ENCODE peak calls at places on chromosomes 1 and 21, in four cellular contexts. One of them, this sample, is unnamed.
A peak's percentile ranks its signal among the peaks of the same experiment; 100 is the strongest.

GRCh38 chr1:239311331-239311730 is 75.0 kb upstream of the CHRM3 start:
- DNase-seq in GM06990: no peak
- DNase-seq in right lobe of liver: no peak
- DNase-seq in pancreas: peak; percentile 26
- DNase-seq in this sample: no peak

GRCh38 chr1:13461977-13462376 is 51.7 kb downstream of the PRAMEF20 start:
- DNase-seq in GM06990: no peak
- DNase-seq in right lobe of liver: no peak
- DNase-seq in pancreas: no peak
- DNase-seq in this sample: no peak

GRCh38 chr21:46210378-46211136 is 18.0 kb downstream of the LSS start:
- DNase-seq in GM06990: no peak
- DNase-seq in right lobe of liver: no peak
- DNase-seq in pancreas: no peak
- DNase-seq in this sample: no peak

GRCh38 chr1:29304025-29304684 is 67.8 kb downstream of the PTPRU start:
- DNase-seq in GM06990: no peak
- DNase-seq in right lobe of liver: peak; percentile 86
- DNase-seq in pancreas: no peak
- DNase-seq in this sample: no peak

GRCh38 chr1:85406887-85407593 is 57.9 kb downstream of the DDAH1 start:
- DNase-seq in GM06990: no peak
- DNase-seq in right lobe of liver: no peak
- DNase-seq in pancreas: peak; percentile 61
- DNase-seq in this sample: no peak

GRCh38 chr1:211621471-211622198 is 42.7 kb upstream of the SLC30A1 start:
- DNase-seq in GM06990: no peak
- DNase-seq in right lobe of liver: no peak
- DNase-seq in pancreas: peak; percentile 43
- DNase-seq in this sample: no peak

GRCh38 chr1:34582356-34582755 is 172.5 kb upstream of the GJB5 start:
- DNase-seq in GM06990: no peak
- DNase-seq in right lobe of liver: no peak
- DNase-seq in pancreas: no peak
- DNase-seq in this sample: no peak

GRCh38 chr21:25330266-25330665 is 277.0 kb downstream of the MRPL39 start:
- DNase-seq in GM06990: no peak
- DNase-seq in right lobe of liver: no peak
- DNase-seq in pancreas: no peak
- DNase-seq in this sample: no peak

GRCh38 chr1:41646186-41646585 is 161.7 kb upstream of the EDN2 start:
- DNase-seq in GM06990: no peak
- DNase-seq in right lobe of liver: no peak
- DNase-seq in pancreas: no peak
- DNase-seq in this sample: no peak

GRCh38 chr1:214935258-214935657 is 147.3 kb upstream of the KCNK2 start:
- DNase-seq in GM06990: no peak
- DNase-seq in right lobe of liver: no peak
- DNase-seq in pancreas: no peak
- DNase-seq in this sample: no peak

GRCh38 chr1:160628799-160629263 is 18.0 kb downstream of the SLAMF1 start:
- DNase-seq in GM06990: no peak
- DNase-seq in right lobe of liver: no peak
- DNase-seq in pancreas: no peak
- DNase-seq in this sample: no peak

GRCh38 chr1:212566522-212567479 is 41.8 kb upstream of the ATF3 start:
- DNase-seq in GM06990: peak; percentile 75
- DNase-seq in right lobe of liver: no peak
- DNase-seq in pancreas: peak; percentile 54
- DNase-seq in this sample: peak; percentile 88

GRCh38 chr21:29892379-29892778 is 47.4 kb downstream of the GRIK1 start:
- DNase-seq in GM06990: no peak
- DNase-seq in right lobe of liver: no peak
- DNase-seq in pancreas: no peak
- DNase-seq in this sample: no peak

GRCh38 chr1:160781129-160781808 is 14.7 kb upstream of the LY9 start:
- DNase-seq in GM06990: no peak
- DNase-seq in right lobe of liver: no peak
- DNase-seq in pancreas: peak; percentile 80
- DNase-seq in this sample: no peak

GRCh38 chr1:34266127-34266951 is 89.6 kb downstream of the C1orf94 start:
- DNase-seq in GM06990: no peak
- DNase-seq in right lobe of liver: no peak
- DNase-seq in pancreas: no peak
- DNase-seq in this sample: no peak

GRCh38 chr1:156852414-156852874 is 6.5 kb downstream of the INSRR start:
- DNase-seq in GM06990: no peak
- DNase-seq in right lobe of liver: peak; percentile 97
- DNase-seq in pancreas: peak; percentile 95
- DNase-seq in this sample: no peak

GRCh38 chr1:167463055-167463454 is 55.3 kb downstream of the CD247 start:
- DNase-seq in GM06990: no peak
- DNase-seq in right lobe of liver: no peak
- DNase-seq in pancreas: no peak
- DNase-seq in this sample: no peak

GRCh38 chr1:57623791-57624538 is 200.1 kb upstream of the DAB1 start:
- DNase-seq in GM06990: no peak
- DNase-seq in right lobe of liver: no peak
- DNase-seq in pancreas: no peak
- DNase-seq in this sample: no peak

GRCh38 chr1:233240839-233241682 is 54.5 kb downstream of the PCNX2 start:
- DNase-seq in GM06990: no peak
- DNase-seq in right lobe of liver: peak; percentile 75
- DNase-seq in pancreas: peak; percentile 31
- DNase-seq in this sample: peak; percentile 23

GRCh38 chr1:8822383-8823294 is 5.2 kb upstream of the RERE start:
- DNase-seq in GM06990: no peak
- DNase-seq in right lobe of liver: no peak
- DNase-seq in pancreas: no peak
- DNase-seq in this sample: no peak

GRCh38 chr1:238027366-238027765 is 136.6 kb upstream of the ZP4 start:
- DNase-seq in GM06990: no peak
- DNase-seq in right lobe of liver: no peak
- DNase-seq in pancreas: no peak
- DNase-seq in this sample: no peak

GRCh38 chr1:109959974-109960744 is 24.4 kb upstream of the AHCYL1 start:
- DNase-seq in GM06990: no peak
- DNase-seq in right lobe of liver: no peak
- DNase-seq in pancreas: no peak
- DNase-seq in this sample: no peak

GRCh38 chr1:32055426-32055825 is 17.3 kb upstream of the TMEM39B start:
- DNase-seq in GM06990: no peak
- DNase-seq in right lobe of liver: no peak
- DNase-seq in pancreas: no peak
- DNase-seq in this sample: no peak

GRCh38 chr1:200302192-200302892 is 107.5 kb downstream of the ZNF281 start:
- DNase-seq in GM06990: peak; percentile 69
- DNase-seq in right lobe of liver: peak; percentile 64
- DNase-seq in pancreas: peak; percentile 60
- DNase-seq in this sample: peak; percentile 69
- TF ChIP-seq CTCF in GM06990: peak; percentile 28
- TF ChIP-seq CTCF in right lobe of liver: no peak
- TF ChIP-seq CTCF in pancreas: no peak
- TF ChIP-seq CTCF in this sample: peak; percentile 8

GRCh38 chr1:204363335-204364114 is 3.8 kb upstream of the PLEKHA6 start:
- DNase-seq in GM06990: peak; percentile 62
- DNase-seq in right lobe of liver: peak; percentile 66
- DNase-seq in pancreas: peak; percentile 63
- DNase-seq in this sample: peak; percentile 83

GRCh38 chr1:204367193-204367858 is 7.6 kb upstream of the PLEKHA6 start:
- DNase-seq in GM06990: no peak
- DNase-seq in right lobe of liver: no peak
- DNase-seq in pancreas: no peak
- DNase-seq in this sample: no peak

GRCh38 chr1:204369006-204369726 is 9.4 kb upstream of the PLEKHA6 start:
- DNase-seq in GM06990: no peak
- DNase-seq in right lobe of liver: no peak
- DNase-seq in pancreas: no peak
- DNase-seq in this sample: no peak

GRCh38 chr1:204367956-204368355 is 8.2 kb upstream of the PLEKHA6 start:
- DNase-seq in GM06990: no peak
- DNase-seq in right lobe of liver: no peak
- DNase-seq in pancreas: no peak
- DNase-seq in this sample: no peak

DNA sequence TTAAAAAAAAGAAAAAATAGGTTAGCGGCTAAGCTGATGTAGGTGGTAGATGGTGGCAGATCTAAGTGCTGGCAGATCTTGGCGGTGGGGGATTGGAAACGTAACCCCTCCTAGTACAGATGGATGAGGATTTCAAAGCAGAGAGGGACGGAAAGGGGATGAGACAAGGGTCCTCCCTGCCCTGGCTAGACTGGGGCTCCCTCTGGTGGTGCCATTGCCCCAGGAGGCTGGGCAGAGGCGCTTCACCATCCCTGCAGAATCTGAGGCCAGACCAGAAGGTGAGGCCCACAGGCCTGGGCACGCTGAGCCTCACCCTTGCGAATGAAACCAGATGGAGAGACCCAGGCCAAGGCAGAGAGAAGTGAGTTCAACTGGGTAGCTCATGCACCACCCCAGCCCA is 7.0 kb upstream of the PLEKHA6 start:
- DNase-seq in GM06990: no peak
- DNase-seq in right lobe of liver: no peak
- DNase-seq in pancreas: no peak
- DNase-seq in this sample: no peak
- TF ChIP-seq CTCF in GM06990: peak; percentile 61
- TF ChIP-seq CTCF in right lobe of liver: peak; percentile 34
- TF ChIP-seq CTCF in pancreas: no peak
- TF ChIP-seq CTCF in this sample: peak; percentile 37

GRCh38 chr1:25744140-25744581 is 55.8 kb upstream of the SELENON start:
- DNase-seq in GM06990: no peak
- DNase-seq in right lobe of liver: peak; percentile 68
- DNase-seq in pancreas: peak; percentile 42
- DNase-seq in this sample: no peak
- TF ChIP-seq CTCF in GM06990: peak; percentile 24
- TF ChIP-seq CTCF in right lobe of liver: peak; percentile 19
- TF ChIP-seq CTCF in pancreas: no peak
- TF ChIP-seq CTCF in this sample: no peak

GRCh38 chr1:171850951-171851350 is 9.7 kb downstream of the DNM3 start:
- DNase-seq in GM06990: no peak
- DNase-seq in right lobe of liver: no peak
- DNase-seq in pancreas: no peak
- DNase-seq in this sample: no peak
- TF ChIP-seq CTCF in GM06990: peak; percentile 18
- TF ChIP-seq CTCF in right lobe of liver: no peak
- TF ChIP-seq CTCF in pancreas: no peak
- TF ChIP-seq CTCF in this sample: no peak

GRCh38 chr1:246532519-246532918 is 25.4 kb upstream of the SMYD3 start:
- DNase-seq in GM06990: no peak
- DNase-seq in right lobe of liver: no peak
- DNase-seq in pancreas: no peak
- DNase-seq in this sample: no peak
- TF ChIP-seq CTCF in GM06990: no peak
- TF ChIP-seq CTCF in right lobe of liver: no peak
- TF ChIP-seq CTCF in pancreas: no peak
- TF ChIP-seq CTCF in this sample: no peak

DNA sequence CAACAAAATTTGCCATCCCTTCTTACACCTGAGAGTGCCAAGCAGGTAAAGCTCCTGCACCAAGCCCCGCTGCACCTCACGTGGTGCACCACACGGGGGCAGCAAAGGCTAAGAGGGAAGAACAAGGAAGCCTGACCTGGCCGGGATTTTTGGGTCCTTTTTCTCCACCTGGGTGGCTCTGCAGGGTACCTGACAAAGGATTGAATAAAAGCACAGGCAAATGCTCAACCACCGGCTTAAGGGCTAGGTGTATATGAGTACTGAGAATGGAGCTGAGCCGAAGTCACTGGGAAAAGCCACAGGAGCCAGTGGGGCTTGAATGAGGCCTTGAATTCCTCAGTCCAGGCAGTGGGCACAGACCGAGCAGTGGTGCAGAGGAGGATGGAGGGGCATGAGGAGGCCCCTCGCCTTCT is 36.4 kb downstream of the ZNF697 start:
- DNase-seq in GM06990: peak; percentile 58
- DNase-seq in right lobe of liver: peak; percentile 84
- DNase-seq in pancreas: peak; percentile 77
- DNase-seq in this sample: peak; percentile 75
- TF ChIP-seq CTCF in GM06990: peak; percentile 89
- TF ChIP-seq CTCF in right lobe of liver: peak; percentile 95
- TF ChIP-seq CTCF in pancreas: peak; percentile 95
- TF ChIP-seq CTCF in this sample: peak; percentile 92

This sample was measured in GM10248.